ENCODE peak calls at places on chromosome 17, in eight cellular contexts. One of them, this sample, is unnamed.
A peak's percentile ranks its signal among the peaks of the same experiment; 100 is the strongest.

GRCh38 chr17:75891022-75891604 is 5.6 kb downstream of the TRIM65 start:
- DNase-seq in esophagus squamous epithelium: no peak
- DNase-seq in effector memory CD4-positive, alpha-beta T cell: no peak
- DNase-seq in PC-3: no peak
- DNase-seq in hepatocyte: no peak
- DNase-seq in lung: no peak
- DNase-seq in lower lobe of right lung: no peak
- DNase-seq in naive thymus-derived CD4-positive, alpha-beta T cell: no peak
- DNase-seq in this sample: no peak

GRCh38 chr17:48149174-48150106 is 41.9 kb downstream of the SNX11 start:
- DNase-seq in lower lobe of right lung: no peak
- DNase-seq in PC-3: no peak
- DNase-seq in lung: no peak
- DNase-seq in naive thymus-derived CD4-positive, alpha-beta T cell: no peak
- DNase-seq in hepatocyte: no peak
- DNase-seq in effector memory CD4-positive, alpha-beta T cell: no peak
- DNase-seq in esophagus squamous epithelium: no peak
- DNase-seq in this sample: no peak

GRCh38 chr17:64393000-64393402 is 2.3 kb upstream of the PECAM1 start:
- DNase-seq in lower lobe of right lung: no peak
- DNase-seq in naive thymus-derived CD4-positive, alpha-beta T cell: peak; percentile 29
- DNase-seq in esophagus squamous epithelium: no peak
- DNase-seq in lung: no peak
- DNase-seq in hepatocyte: no peak
- DNase-seq in effector memory CD4-positive, alpha-beta T cell: no peak
- DNase-seq in PC-3: no peak
- DNase-seq in this sample: no peak

GRCh38 chr17:6497496-6498221 is 53.4 kb downstream of the PIMREG start:
- DNase-seq in effector memory CD4-positive, alpha-beta T cell: no peak
- DNase-seq in hepatocyte: no peak
- DNase-seq in esophagus squamous epithelium: no peak
- DNase-seq in PC-3: no peak
- DNase-seq in lung: no peak
- DNase-seq in naive thymus-derived CD4-positive, alpha-beta T cell: no peak
- DNase-seq in lower lobe of right lung: peak; percentile 24
- DNase-seq in this sample: peak; percentile 55

GRCh38 chr17:73013816-73014663 is 78.4 kb downstream of the SLC39A11 start:
- DNase-seq in naive thymus-derived CD4-positive, alpha-beta T cell: no peak
- DNase-seq in PC-3: peak; percentile 57
- DNase-seq in effector memory CD4-positive, alpha-beta T cell: no peak
- DNase-seq in lower lobe of right lung: no peak
- DNase-seq in esophagus squamous epithelium: no peak
- DNase-seq in hepatocyte: no peak
- DNase-seq in lung: no peak
- DNase-seq in this sample: no peak

GRCh38 chr17:37702605-37703004 is 42.3 kb downstream of the HNF1B start:
- DNase-seq in naive thymus-derived CD4-positive, alpha-beta T cell: no peak
- DNase-seq in hepatocyte: peak; percentile 53
- DNase-seq in effector memory CD4-positive, alpha-beta T cell: no peak
- DNase-seq in PC-3: peak; percentile 58
- DNase-seq in lower lobe of right lung: no peak
- DNase-seq in lung: no peak
- DNase-seq in esophagus squamous epithelium: no peak
- DNase-seq in this sample: no peak

GRCh38 chr17:3040882-3041281 is 22.5 kb downstream of the OR1D5 start:
- DNase-seq in lower lobe of right lung: peak; percentile 10
- DNase-seq in esophagus squamous epithelium: no peak
- DNase-seq in naive thymus-derived CD4-positive, alpha-beta T cell: no peak
- DNase-seq in hepatocyte: no peak
- DNase-seq in lung: peak; percentile 13
- DNase-seq in PC-3: no peak
- DNase-seq in effector memory CD4-positive, alpha-beta T cell: no peak
- DNase-seq in this sample: no peak

GRCh38 chr17:74935585-74936469 is at the start of gene OTOP3:
- DNase-seq in lung: no peak
- DNase-seq in PC-3: no peak
- DNase-seq in effector memory CD4-positive, alpha-beta T cell: no peak
- DNase-seq in hepatocyte: no peak
- DNase-seq in lower lobe of right lung: no peak
- DNase-seq in naive thymus-derived CD4-positive, alpha-beta T cell: no peak
- DNase-seq in esophagus squamous epithelium: no peak
- DNase-seq in this sample: no peak

GRCh38 chr17:3896108-3897099 is 3.6 kb upstream of the CAMKK1 start:
- DNase-seq in effector memory CD4-positive, alpha-beta T cell: no peak
- DNase-seq in naive thymus-derived CD4-positive, alpha-beta T cell: no peak
- DNase-seq in esophagus squamous epithelium: no peak
- DNase-seq in lung: peak; percentile 53
- DNase-seq in PC-3: no peak
- DNase-seq in hepatocyte: no peak
- DNase-seq in lower lobe of right lung: peak; percentile 62
- DNase-seq in this sample: peak; percentile 64

GRCh38 chr17:29836643-29837042 is 93.4 kb downstream of the SSH2 start:
- DNase-seq in effector memory CD4-positive, alpha-beta T cell: no peak
- DNase-seq in lung: no peak
- DNase-seq in lower lobe of right lung: no peak
- DNase-seq in esophagus squamous epithelium: no peak
- DNase-seq in naive thymus-derived CD4-positive, alpha-beta T cell: no peak
- DNase-seq in hepatocyte: no peak
- DNase-seq in PC-3: no peak
- DNase-seq in this sample: no peak

DNA sequence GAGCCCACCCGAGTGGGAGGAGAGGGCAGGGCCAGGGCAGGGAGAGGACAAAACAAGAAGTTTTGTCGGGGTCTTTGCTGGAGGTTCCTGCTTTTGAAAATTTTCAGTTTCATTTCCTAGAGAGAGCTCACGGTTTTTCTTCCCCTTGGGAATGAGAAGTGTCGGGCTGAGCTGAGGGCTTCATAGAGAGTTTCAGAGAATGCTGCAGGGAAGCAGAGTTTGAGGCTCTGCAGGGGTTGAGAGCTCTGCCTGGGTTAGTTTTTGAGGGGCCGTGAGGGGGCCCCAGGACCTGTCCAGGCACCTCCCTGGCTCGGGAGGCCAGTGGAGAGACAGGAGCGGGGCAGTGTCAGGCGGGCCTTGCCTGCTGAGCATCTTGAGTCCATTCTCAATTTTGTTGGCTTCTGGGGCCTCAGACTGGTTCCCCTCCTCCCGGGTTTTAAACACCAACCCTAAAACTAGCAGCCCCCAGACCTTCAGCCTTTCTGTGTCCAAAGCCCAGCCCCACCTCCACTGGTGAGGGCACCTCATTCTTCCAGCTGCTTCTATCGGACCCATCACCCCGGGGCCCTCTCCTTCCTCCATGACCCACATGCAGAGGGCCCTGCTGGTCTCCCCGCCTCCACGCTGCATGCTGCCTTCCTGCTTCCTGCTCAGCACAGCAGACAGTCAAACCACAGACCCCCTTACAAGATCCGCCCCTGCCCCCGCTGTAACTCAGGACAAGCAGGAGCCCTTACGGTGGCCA is 3.6 kb downstream of the RNF213 start:
- DNase-seq in esophagus squamous epithelium: no peak
- DNase-seq in PC-3: no peak
- DNase-seq in lower lobe of right lung: peak; percentile 65
- DNase-seq in hepatocyte: no peak
- DNase-seq in naive thymus-derived CD4-positive, alpha-beta T cell: peak; percentile 44
- DNase-seq in lung: no peak
- DNase-seq in effector memory CD4-positive, alpha-beta T cell: peak; percentile 36
- DNase-seq in this sample: peak; percentile 73
- H3K4me1 ChIP-seq in esophagus squamous epithelium: peaks cover 30% of the 10 kb centered on the region
- H3K4me1 ChIP-seq in PC-3: peaks cover 24% of the 10 kb centered on the region
- H3K4me1 ChIP-seq in lower lobe of right lung: peaks cover 59% of the 10 kb centered on the region
- H3K4me1 ChIP-seq in hepatocyte: peaks cover 27% of the 10 kb centered on the region
- H3K4me1 ChIP-seq in naive thymus-derived CD4-positive, alpha-beta T cell: peaks cover 57% of the 10 kb centered on the region
- H3K4me1 ChIP-seq in lung: peaks cover 23% of the 10 kb centered on the region
- H3K4me1 ChIP-seq in effector memory CD4-positive, alpha-beta T cell: peaks cover 47% of the 10 kb centered on the region
- H3K4me1 ChIP-seq in this sample: peaks cover 19% of the 10 kb centered on the region

GRCh38 chr17:50688168-50688719 is 19.5 kb downstream of the ANKRD40 start:
- DNase-seq in hepatocyte: no peak
- DNase-seq in lower lobe of right lung: no peak
- DNase-seq in esophagus squamous epithelium: no peak
- DNase-seq in effector memory CD4-positive, alpha-beta T cell: no peak
- DNase-seq in naive thymus-derived CD4-positive, alpha-beta T cell: no peak
- DNase-seq in PC-3: no peak
- DNase-seq in lung: no peak
- DNase-seq in this sample: no peak

GRCh38 chr17:50690887-50691549 is 16.7 kb downstream of the ANKRD40 start:
- DNase-seq in hepatocyte: no peak
- DNase-seq in lung: no peak
- DNase-seq in effector memory CD4-positive, alpha-beta T cell: no peak
- DNase-seq in esophagus squamous epithelium: no peak
- DNase-seq in naive thymus-derived CD4-positive, alpha-beta T cell: no peak
- DNase-seq in lower lobe of right lung: no peak
- DNase-seq in PC-3: no peak
- DNase-seq in this sample: no peak

GRCh38 chr17:50689956-50690886 is 17.5 kb downstream of the ANKRD40 start:
- DNase-seq in effector memory CD4-positive, alpha-beta T cell: no peak
- DNase-seq in esophagus squamous epithelium: no peak
- DNase-seq in PC-3: peak; percentile 28
- DNase-seq in hepatocyte: no peak
- DNase-seq in naive thymus-derived CD4-positive, alpha-beta T cell: no peak
- DNase-seq in lung: no peak
- DNase-seq in lower lobe of right lung: no peak
- DNase-seq in this sample: no peak

GRCh38 chr17:50687200-50688066 is 20.3 kb downstream of the ANKRD40 start:
- DNase-seq in lung: no peak
- DNase-seq in PC-3: no peak
- DNase-seq in hepatocyte: peak; percentile 54
- DNase-seq in lower lobe of right lung: no peak
- DNase-seq in esophagus squamous epithelium: no peak
- DNase-seq in effector memory CD4-positive, alpha-beta T cell: no peak
- DNase-seq in naive thymus-derived CD4-positive, alpha-beta T cell: no peak
- DNase-seq in this sample: no peak

DNA sequence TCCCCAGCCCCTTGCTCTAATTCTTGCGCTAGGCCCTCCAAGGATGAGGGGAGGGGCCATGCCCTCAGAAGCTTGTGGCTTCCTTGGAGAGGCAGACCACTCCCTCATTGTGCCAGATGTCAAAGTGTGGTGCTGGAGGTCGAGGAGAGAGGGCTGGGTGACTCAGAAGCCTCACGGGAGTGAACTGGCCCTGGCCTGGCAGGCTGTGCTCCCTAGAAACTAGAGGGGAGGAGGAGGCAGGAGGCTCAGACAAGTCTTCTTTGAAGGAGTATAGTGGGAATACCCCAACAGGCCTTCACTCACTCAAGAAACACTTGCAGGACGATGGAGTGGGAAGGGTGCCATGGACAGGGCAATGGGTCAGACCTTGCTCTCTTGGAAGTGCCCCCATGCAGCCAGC is 18.5 kb downstream of the ANKRD40 start:
- DNase-seq in lung: no peak
- DNase-seq in effector memory CD4-positive, alpha-beta T cell: no peak
- DNase-seq in hepatocyte: peak; percentile 58
- DNase-seq in lower lobe of right lung: no peak
- DNase-seq in PC-3: peak; percentile 57
- DNase-seq in esophagus squamous epithelium: no peak
- DNase-seq in naive thymus-derived CD4-positive, alpha-beta T cell: no peak
- DNase-seq in this sample: no peak
- H3K4me1 ChIP-seq in lung: peaks cover 10% of the 10 kb centered on the region
- H3K4me1 ChIP-seq in effector memory CD4-positive, alpha-beta T cell: no peaks in the 10 kb centered on the region
- H3K4me1 ChIP-seq in hepatocyte: peaks cover 70% of the 10 kb centered on the region
- H3K4me1 ChIP-seq in lower lobe of right lung: peaks cover 57% of the 10 kb centered on the region
- H3K4me1 ChIP-seq in PC-3: peaks cover 87% of the 10 kb centered on the region
- H3K4me1 ChIP-seq in esophagus squamous epithelium: peaks cover 23% of the 10 kb centered on the region
- H3K4me1 ChIP-seq in naive thymus-derived CD4-positive, alpha-beta T cell: no peaks in the 10 kb centered on the region
- H3K4me1 ChIP-seq in this sample: peaks cover 82% of the 10 kb centered on the region

DNA sequence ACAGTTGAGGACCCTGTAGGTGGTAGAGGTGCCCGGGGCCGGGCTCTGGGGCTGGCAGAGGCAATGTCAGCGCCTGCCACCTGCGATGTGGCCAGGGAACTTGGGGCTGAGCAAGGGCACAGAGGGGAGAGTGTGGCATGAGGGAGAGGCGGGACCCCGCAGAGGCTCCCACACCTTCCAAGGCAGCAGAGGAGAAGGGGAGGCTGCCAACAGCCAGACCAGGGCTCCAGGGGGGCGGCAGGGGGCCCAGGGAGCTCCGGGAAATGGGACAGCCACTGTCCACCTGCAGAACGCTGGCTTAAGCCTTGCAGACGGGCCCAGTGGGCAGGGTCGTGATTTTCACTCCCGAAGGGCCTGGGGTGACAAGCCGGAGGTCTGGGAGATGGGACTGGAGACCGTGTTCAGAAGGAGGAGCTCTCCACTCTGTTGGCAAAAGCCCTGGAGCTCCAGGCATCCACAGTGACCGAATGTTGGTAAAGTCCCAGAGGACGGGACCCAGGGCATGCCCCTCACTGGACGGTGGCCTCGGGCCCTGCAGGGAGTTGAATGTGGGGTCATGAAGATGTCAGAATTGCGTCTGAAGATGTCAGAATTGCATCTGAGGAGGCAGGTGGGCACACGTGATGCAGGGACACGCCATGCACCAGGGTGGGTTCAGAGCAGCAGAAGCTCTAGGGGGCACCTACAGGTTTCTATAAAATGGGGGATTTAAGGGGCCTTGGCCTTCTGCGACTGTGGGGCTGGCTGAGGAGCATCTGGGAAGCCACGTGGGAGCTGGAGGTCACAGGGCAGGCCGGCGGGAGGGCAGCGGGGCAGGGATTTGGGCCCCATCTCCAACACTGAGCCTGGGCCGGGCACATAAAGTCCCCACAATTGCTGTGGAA is 18.6 kb downstream of the CD7 start:
- DNase-seq in esophagus squamous epithelium: no peak
- DNase-seq in hepatocyte: no peak
- DNase-seq in naive thymus-derived CD4-positive, alpha-beta T cell: no peak
- DNase-seq in lung: no peak
- DNase-seq in effector memory CD4-positive, alpha-beta T cell: no peak
- DNase-seq in PC-3: no peak
- DNase-seq in lower lobe of right lung: no peak
- DNase-seq in this sample: no peak
- H3K4me1 ChIP-seq in esophagus squamous epithelium: peaks cover 34% of the 10 kb centered on the region
- H3K4me1 ChIP-seq in hepatocyte: peaks cover 61% of the 10 kb centered on the region
- H3K4me1 ChIP-seq in naive thymus-derived CD4-positive, alpha-beta T cell: peaks cover 73% of the 10 kb centered on the region
- H3K4me1 ChIP-seq in lung: peaks cover 16% of the 10 kb centered on the region
- H3K4me1 ChIP-seq in effector memory CD4-positive, alpha-beta T cell: peaks cover 71% of the 10 kb centered on the region
- H3K4me1 ChIP-seq in PC-3: peaks cover 51% of the 10 kb centered on the region
- H3K4me1 ChIP-seq in lower lobe of right lung: peaks cover 61% of the 10 kb centered on the region
- H3K4me1 ChIP-seq in this sample: peaks cover 24% of the 10 kb centered on the region

DNA sequence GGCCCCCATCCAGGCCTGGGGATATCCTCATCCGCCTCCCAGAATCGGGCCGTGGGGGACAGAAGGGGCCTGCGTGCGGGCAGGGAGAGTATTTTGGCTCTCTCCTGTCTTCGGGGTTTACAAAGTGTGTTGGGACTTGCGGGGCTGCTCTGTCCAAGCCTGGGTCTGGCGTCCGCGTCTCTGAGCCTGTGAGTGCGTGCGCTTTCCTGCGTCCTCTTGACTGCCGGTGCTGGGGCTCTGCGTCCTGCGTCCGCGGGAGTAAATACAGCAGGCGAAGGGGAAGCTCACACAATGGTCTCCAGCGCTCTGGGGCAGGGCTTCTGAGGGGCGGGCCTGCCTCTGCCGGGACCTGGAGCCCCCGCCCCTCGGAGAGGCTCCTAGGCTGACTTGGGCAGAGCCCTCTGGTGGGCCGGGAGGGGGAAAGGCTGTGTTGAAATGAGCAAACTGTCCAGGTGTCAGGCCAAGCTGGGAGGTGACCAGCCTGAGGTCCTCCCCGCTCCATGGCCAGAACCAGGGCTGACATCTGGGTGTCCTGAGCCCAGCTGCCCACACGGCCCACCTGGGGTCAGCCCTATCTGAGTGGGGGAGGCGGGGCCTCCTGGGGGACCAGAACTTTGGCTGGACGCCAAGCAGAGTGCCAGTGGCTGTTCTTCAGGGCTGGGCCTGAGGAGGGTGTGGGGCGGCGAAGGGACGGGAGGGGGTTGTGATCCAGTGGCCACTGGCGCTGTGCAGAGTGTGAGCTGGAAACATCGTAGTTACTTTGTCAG is 233.6 kb downstream of the SEC14L1 start:
- DNase-seq in hepatocyte: peak; percentile 94
- DNase-seq in lower lobe of right lung: peak; percentile 88
- DNase-seq in esophagus squamous epithelium: no peak
- DNase-seq in lung: peak; percentile 80
- DNase-seq in naive thymus-derived CD4-positive, alpha-beta T cell: peak; percentile 72
- DNase-seq in effector memory CD4-positive, alpha-beta T cell: peak; percentile 47
- DNase-seq in PC-3: no peak
- DNase-seq in this sample: peak; percentile 49
- H3K4me1 ChIP-seq in hepatocyte: peaks cover 70% of the 10 kb centered on the region
- H3K4me1 ChIP-seq in lower lobe of right lung: peaks cover 84% of the 10 kb centered on the region
- H3K4me1 ChIP-seq in esophagus squamous epithelium: peaks cover 67% of the 10 kb centered on the region
- H3K4me1 ChIP-seq in lung: peaks cover 75% of the 10 kb centered on the region
- H3K4me1 ChIP-seq in naive thymus-derived CD4-positive, alpha-beta T cell: peaks cover 58% of the 10 kb centered on the region
- H3K4me1 ChIP-seq in effector memory CD4-positive, alpha-beta T cell: peaks cover 64% of the 10 kb centered on the region
- H3K4me1 ChIP-seq in PC-3: no peaks in the 10 kb centered on the region
- H3K4me1 ChIP-seq in this sample: peaks cover 29% of the 10 kb centered on the region

This sample was measured in pancreas.